ENCODE peak calls at places on chromosomes 2 and 18, in six cellular contexts. One of them, this sample, is unnamed.

GRCh38 chr2:232368311-232368731 is 10.2 kb upstream of the ALPP start:
- DNase-seq in G401: no peak
- DNase-seq in T-helper 2 cell: no peak
- DNase-seq in nucleus accumbens: no peak
- DNase-seq in memory B cell: no peak
- DNase-seq in activated B cell treated with CpG ODN at 0.5 μM for 24 hours: no peak
- DNase-seq in this sample: no peak

GRCh38 chr2:29920631-29921559 is 491 bp downstream of the ALK start:
- DNase-seq in G401: peak; percentile 11
- DNase-seq in T-helper 2 cell: peak; percentile 5
- DNase-seq in nucleus accumbens: no peak
- DNase-seq in memory B cell: no peak
- DNase-seq in activated B cell treated with CpG ODN at 0.5 μM for 24 hours: no peak
- DNase-seq in this sample: no peak

GRCh38 chr2:80454628-80455027 is 150.1 kb upstream of the LRRTM1 start:
- DNase-seq in G401: peak; percentile 98
- DNase-seq in T-helper 2 cell: no peak
- DNase-seq in nucleus accumbens: peak; percentile 93
- DNase-seq in memory B cell: no peak
- DNase-seq in activated B cell treated with CpG ODN at 0.5 μM for 24 hours: no peak
- DNase-seq in this sample: no peak

GRCh38 chr18:27709344-27709743 is 467.6 kb downstream of the CDH2 start:
- DNase-seq in G401: no peak
- DNase-seq in T-helper 2 cell: no peak
- DNase-seq in nucleus accumbens: no peak
- DNase-seq in memory B cell: no peak
- DNase-seq in activated B cell treated with CpG ODN at 0.5 μM for 24 hours: no peak
- DNase-seq in this sample: no peak

GRCh38 chr2:64338910-64339500 is 115.0 kb upstream of the LGALSL start:
- DNase-seq in G401: no peak
- DNase-seq in T-helper 2 cell: peak; percentile 59
- DNase-seq in nucleus accumbens: no peak
- DNase-seq in memory B cell: no peak
- DNase-seq in activated B cell treated with CpG ODN at 0.5 μM for 24 hours: no peak
- DNase-seq in this sample: no peak

GRCh38 chr2:74535440-74535965 is 5.8 kb downstream of the HTRA2 start:
- DNase-seq in G401: no peak
- DNase-seq in T-helper 2 cell: no peak
- DNase-seq in nucleus accumbens: no peak
- DNase-seq in memory B cell: no peak
- DNase-seq in activated B cell treated with CpG ODN at 0.5 μM for 24 hours: no peak
- DNase-seq in this sample: no peak

GRCh38 chr2:10007921-10008808 is 35.2 kb upstream of the KLF11 start:
- DNase-seq in G401: no peak
- DNase-seq in T-helper 2 cell: no peak
- DNase-seq in nucleus accumbens: no peak
- DNase-seq in memory B cell: no peak
- DNase-seq in activated B cell treated with CpG ODN at 0.5 μM for 24 hours: no peak
- DNase-seq in this sample: no peak

GRCh38 chr18:29406996-29407395 is 1230.1 kb upstream of the CDH2 start:
- DNase-seq in G401: no peak
- DNase-seq in T-helper 2 cell: no peak
- DNase-seq in nucleus accumbens: no peak
- DNase-seq in memory B cell: no peak
- DNase-seq in activated B cell treated with CpG ODN at 0.5 μM for 24 hours: no peak
- DNase-seq in this sample: no peak

GRCh38 chr2:112542974-112543760 is 902 bp downstream of the POLR1B start:
- DNase-seq in G401: peak; percentile 13
- DNase-seq in T-helper 2 cell: peak; percentile 54
- DNase-seq in nucleus accumbens: no peak
- DNase-seq in memory B cell: no peak
- DNase-seq in activated B cell treated with CpG ODN at 0.5 μM for 24 hours: no peak
- DNase-seq in this sample: no peak

GRCh38 chr18:47109720-47110119 is 40.6 kb downstream of the HDHD2 start:
- DNase-seq in G401: no peak
- DNase-seq in T-helper 2 cell: no peak
- DNase-seq in nucleus accumbens: no peak
- DNase-seq in memory B cell: no peak
- DNase-seq in activated B cell treated with CpG ODN at 0.5 μM for 24 hours: no peak
- DNase-seq in this sample: no peak

This sample was measured in kidney epithelial cell.